ENCODE peak calls at places on chromosomes 6 and 20, in eight cellular contexts. U is left ventricle myocardium inferior, W is WTC11, D is neural crest cell, G is fibroblast of lung, H is SK-N-SH, S is fibroblast of mammary gland, J is uterus. Y is an unnamed sample.

GRCh38 chr6:43989556-43990248 is 137.6 kb downstream of the MRPL14 start:
- DNase-seq in U (peak), W (no peak), D (no peak), G (no peak), H (peak), S (no peak), J (no peak), Y (no peak)

GRCh38 chr20:44496976-44497375 is 21.3 kb downstream of the TTPAL start:
- DNase-seq in U (no peak), W (no peak), D (no peak), G (peak), H (no peak), S (peak), J (no peak), Y (peak)

GRCh38 chr20:60877071-60877470 is 375.0 kb upstream of the CDH4 start:
- DNase-seq in U (no peak), W (no peak), D (no peak), G (no peak), H (no peak), S (no peak), J (no peak), Y (no peak)

GRCh38 chr6:106102034-106102433 is 15.9 kb downstream of the PRDM1 start:
- DNase-seq in U (no peak), W (no peak), D (no peak), G (no peak), H (no peak), S (no peak), J (no peak), Y (no peak)

GRCh38 chr6:160973311-160973710 is 18.3 kb upstream of the MAP3K4 start:
- DNase-seq in U (peak), W (no peak), D (no peak), G (peak), H (peak), S (peak), J (peak), Y (no peak)

GRCh38 chr6:74851598-74851997 is 354.3 kb downstream of the COL12A1 start:
- DNase-seq in U (no peak), W (no peak), D (no peak), G (peak), H (no peak), S (peak), J (no peak), Y (no peak)

GRCh38 chr20:61173966-61174725 is 77.9 kb upstream of the CDH4 start:
- DNase-seq in U (no peak), W (no peak), D (no peak), G (no peak), H (no peak), S (no peak), J (no peak), Y (peak)

GRCh38 chr6:168851460-168852103 is 402.1 kb downstream of the THBS2 start:
- DNase-seq in U (no peak), W (no peak), D (no peak), G (peak), H (no peak), S (peak), J (no peak), Y (no peak)

GRCh38 chr6:33621396-33622388 is 570 bp downstream of the ITPR3 start:
- DNase-seq in U (peak), W (peak), D (no peak), G (no peak), H (no peak), S (peak), J (peak), Y (peak)

GRCh38 chr6:30730611-30731435 is 10.7 kb downstream of the TUBB start:
- DNase-seq in U (peak), W (peak), D (peak), G (peak), H (peak), S (peak), J (peak), Y (peak)

GRCh38 chr6:31821301-31822037 is 6.1 kb upstream of the HSPA1B start:
- DNase-seq in U (peak), W (peak), D (peak), G (peak), H (peak), S (peak), J (peak), Y (peak)

GRCh38 chr6:90468080-90468479 is 118.8 kb downstream of the MAP3K7 start:
- DNase-seq in U (no peak), W (no peak), D (no peak), G (peak), H (no peak), S (peak), J (no peak), Y (peak)

GRCh38 chr6:55874309-55874708 is 1.1 kb downstream of the BMP5 start:
- DNase-seq in U (no peak), W (no peak), D (no peak), G (no peak), H (no peak), S (no peak), J (no peak), Y (no peak)

GRCh38 chr20:49132995-49133451 is 55.1 kb downstream of the STAU1 start:
- DNase-seq in U (no peak), W (no peak), D (peak), G (peak), H (peak), S (peak), J (peak), Y (peak)

GRCh38 chr6:46773201-46773855 is 19.9 kb upstream of the MEP1A start:
- DNase-seq in U (no peak), W (no peak), D (no peak), G (no peak), H (no peak), S (no peak), J (no peak), Y (no peak)

GRCh38 chr6:33704215-33704817 is 7.2 kb downstream of the UQCC2 start:
- DNase-seq in U (no peak), W (no peak), D (no peak), G (no peak), H (no peak), S (no peak), J (no peak), Y (no peak)

GRCh38 chr6:87724994-87725811 is 23.2 kb upstream of the AKIRIN2 start:
- DNase-seq in U (no peak), W (no peak), D (no peak), G (no peak), H (no peak), S (no peak), J (no peak), Y (no peak)

GRCh38 chr6:53860511-53860910 is 65.7 kb downstream of the LRRC1 start:
- DNase-seq in U (no peak), W (no peak), D (no peak), G (no peak), H (no peak), S (no peak), J (no peak), Y (no peak)

GRCh38 chr6:53861543-53861942 is 66.7 kb downstream of the LRRC1 start:
- DNase-seq in U (no peak), W (no peak), D (no peak), G (no peak), H (no peak), S (no peak), J (no peak), Y (peak)

GRCh38 chr6:53866231-53866630 is 71.4 kb downstream of the LRRC1 start:
- DNase-seq in U (no peak), W (no peak), D (no peak), G (no peak), H (no peak), S (no peak), J (no peak), Y (no peak)

GRCh38 chr6:53858913-53859312 is 64.1 kb downstream of the LRRC1 start:
- DNase-seq in U (no peak), W (no peak), D (no peak), G (no peak), H (no peak), S (no peak), J (no peak), Y (no peak)

GRCh38 chr6:53862517-53863457 is 68.0 kb downstream of the LRRC1 start:
- DNase-seq in U (no peak), W (no peak), D (no peak), G (peak), H (no peak), S (peak), J (no peak), Y (peak)
- TF ChIP-seq CTCF in U (no peak), W (no peak), D (no peak), G (no peak), H (no peak), S (no peak), J (no peak), Y (peak)

GRCh38 chr20:62804632-62805364 is at the start of gene OGFR:
- DNase-seq in U (peak), W (peak), D (no peak), G (peak), H (peak), S (no peak), J (peak), Y (peak)

GRCh38 chr20:62805711-62806382 is 1.2 kb downstream of the OGFR start:
- DNase-seq in U (no peak), W (no peak), D (peak), G (peak), H (no peak), S (peak), J (no peak), Y (no peak)

GRCh38 chr20:62806383-62807050 is 1.9 kb downstream of the OGFR start:
- DNase-seq in U (no peak), W (no peak), D (no peak), G (no peak), H (no peak), S (no peak), J (no peak), Y (no peak)

GRCh38 chr20:62804021-62804631 is 509 bp upstream of the OGFR start:
- DNase-seq in U (no peak), W (no peak), D (no peak), G (no peak), H (peak), S (no peak), J (no peak), Y (no peak)

DNA sequence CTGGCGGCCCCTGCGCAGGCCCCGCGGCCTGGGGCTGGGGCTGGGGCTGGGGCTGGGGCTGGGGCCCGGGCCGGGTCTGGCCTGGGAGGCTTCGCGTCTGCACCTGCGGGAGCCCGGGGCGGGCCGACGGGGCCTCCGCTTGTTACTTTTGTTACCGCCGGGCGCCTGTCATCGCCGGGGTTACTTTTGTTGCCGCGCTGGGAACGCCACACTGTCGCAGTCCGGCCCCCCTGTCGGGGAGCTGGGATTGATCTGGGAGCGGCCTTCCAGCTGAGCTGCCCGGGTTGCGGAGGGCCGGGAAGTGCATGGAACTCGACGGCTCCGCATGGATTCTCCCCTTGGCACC is 703 bp downstream of the OGFR start:
- DNase-seq in U (no peak), W (no peak), D (no peak), G (no peak), H (peak), S (no peak), J (no peak), Y (no peak)
- TF ChIP-seq CTCF in U (no peak), W (no peak), D (no peak), G (peak), H (no peak), S (no peak), J (no peak), Y (no peak)

GRCh38 chr20:63641792-63642517 is 11.3 kb downstream of the STMN3 start:
- DNase-seq in U (peak), W (peak), D (peak), G (peak), H (peak), S (peak), J (peak), Y (peak)
- TF ChIP-seq CTCF in U (peak), W (no peak), D (peak), G (peak), H (peak), S (no peak), J (no peak), Y (peak)

GRCh38 chr20:50610212-50610718 is 81.1 kb downstream of the RIPOR3 start:
- DNase-seq in U (no peak), W (no peak), D (no peak), G (no peak), H (no peak), S (no peak), J (no peak), Y (no peak)
- TF ChIP-seq CTCF in U (no peak), W (no peak), D (no peak), G (no peak), H (peak), S (peak), J (no peak), Y (peak)

DNA sequence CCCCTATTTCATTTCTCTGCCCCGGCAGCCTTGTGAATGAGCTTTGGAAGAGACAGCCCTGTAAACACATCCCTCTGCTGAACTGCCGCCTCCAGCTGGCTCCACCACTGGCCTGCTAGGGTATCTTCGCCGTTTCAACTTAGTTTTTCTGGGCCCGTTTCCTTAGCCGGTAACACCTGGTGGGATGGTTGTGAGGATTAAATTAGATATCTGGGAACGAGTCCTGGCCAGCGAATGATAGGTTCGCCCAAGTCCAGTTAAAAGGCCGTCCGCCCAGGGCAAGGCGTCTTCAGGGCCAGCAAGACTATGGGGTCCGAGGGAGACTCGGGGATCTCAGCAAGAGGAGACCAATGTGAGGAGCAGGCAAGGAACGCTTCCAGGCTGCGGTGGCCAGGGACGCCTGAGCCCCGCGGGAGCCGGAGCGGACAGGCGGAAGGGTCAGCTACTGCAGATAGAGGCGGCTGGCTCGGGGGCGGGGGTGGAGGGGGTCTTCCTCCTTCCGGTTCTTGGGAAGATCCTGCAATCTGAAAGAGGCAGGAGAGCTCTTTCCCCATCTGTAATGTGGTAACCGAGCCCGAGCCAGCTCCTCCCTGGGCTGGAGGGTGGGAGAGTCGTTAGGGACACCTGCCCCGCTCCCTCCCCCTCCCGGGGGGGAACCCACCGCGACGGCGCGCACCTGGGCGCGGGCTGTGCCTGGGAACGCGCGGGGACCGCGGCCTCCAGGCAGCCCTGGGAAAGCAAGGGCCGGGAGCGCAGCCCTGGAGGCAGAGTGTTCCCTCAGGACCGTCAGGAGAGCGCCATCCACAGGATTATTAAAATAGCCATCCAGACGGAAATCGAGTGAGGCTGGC is 4.5 kb upstream of the PTCRA start:
- DNase-seq in U (no peak), W (peak), D (peak), G (no peak), H (peak), S (no peak), J (no peak), Y (no peak)
- TF ChIP-seq CTCF in U (no peak), W (no peak), D (no peak), G (peak), H (no peak), S (no peak), J (no peak), Y (no peak)

GRCh38 chr6:124613050-124613449 is 349.2 kb upstream of the RNF217 start:
- DNase-seq in U (no peak), W (no peak), D (no peak), G (no peak), H (no peak), S (no peak), J (no peak), Y (no peak)
- TF ChIP-seq CTCF in U (no peak), W (no peak), D (no peak), G (no peak), H (no peak), S (no peak), J (no peak), Y (no peak)

GRCh38 chr6:130381459-130382380 is 15.9 kb downstream of the TMEM200A start:
- DNase-seq in U (no peak), W (no peak), D (no peak), G (no peak), H (no peak), S (no peak), J (no peak), Y (no peak)
- TF ChIP-seq CTCF in U (no peak), W (no peak), D (no peak), G (peak), H (no peak), S (peak), J (no peak), Y (no peak)

Y was measured in mammary epithelial cell.